ENCODE peak calls at places on chromosomes 6 and 20, in five cellular contexts. B is spleen, L is astrocyte of the spinal cord, A is WERI-Rb-1, G is body of pancreas. J is an unnamed sample.

GRCh38 chr6:130575971-130576370 is 210.2 kb downstream of the TMEM200A start:
- DNase-seq in B (peak; percentile 67), L (no peak), A (no peak), G (no peak), J (no peak)

GRCh38 chr6:156974897-156975296 is 197.7 kb downstream of the ARID1B start:
- DNase-seq in B (no peak), L (no peak), A (no peak), G (no peak), J (no peak)

GRCh38 chr20:973785-974194 is 28.3 kb downstream of the RSPO4 start:
- DNase-seq in B (no peak), L (peak; percentile 1), A (peak; percentile 37), G (peak; percentile 20), J (no peak)

GRCh38 chr6:36793296-36793912 is 45.8 kb downstream of the CPNE5 start:
- DNase-seq in B (no peak), L (no peak), A (peak; percentile 51), G (no peak), J (no peak)

GRCh38 chr6:20173833-20174796 is 38.2 kb downstream of the MBOAT1 start:
- DNase-seq in B (no peak), L (no peak), A (no peak), G (no peak), J (no peak)

GRCh38 chr20:38372830-38373229 is 26.5 kb downstream of the LBP start:
- DNase-seq in B (no peak), L (no peak), A (no peak), G (no peak), J (no peak)

GRCh38 chr6:137699036-137699683 is 167.9 kb upstream of the TNFAIP3 start:
- DNase-seq in B (no peak), L (no peak), A (no peak), G (peak; percentile 28), J (no peak)

GRCh38 chr6:89702349-89702748 is 63.8 kb upstream of the LYRM2 start:
- DNase-seq in B (no peak), L (no peak), A (no peak), G (no peak), J (no peak)

GRCh38 chr6:106377061-106377540 is 16.6 kb downstream of the CRYBG1 start:
- DNase-seq in B (no peak), L (peak; percentile 53), A (no peak), G (no peak), J (no peak)

GRCh38 chr6:33343953-33344611 is 26.5 kb upstream of the ZBTB22 start:
- DNase-seq in B (no peak), L (no peak), A (no peak), G (no peak), J (no peak)

GRCh38 chr20:1930165-1930564 is 35.0 kb downstream of the SIRPA start:
- DNase-seq in B (no peak), L (no peak), A (no peak), G (no peak), J (no peak)

GRCh38 chr6:167031082-167031709 is 32.0 kb downstream of the CEP43 start:
- DNase-seq in B (no peak), L (no peak), A (no peak), G (no peak), J (no peak)

GRCh38 chr20:4383966-4384365 is 337.7 kb upstream of the PRND start:
- DNase-seq in B (no peak), L (peak; percentile 53), A (no peak), G (no peak), J (no peak)

GRCh38 chr20:4713401-4713800 is 8.3 kb upstream of the PRND start:
- DNase-seq in B (no peak), L (no peak), A (no peak), G (no peak), J (no peak)

GRCh38 chr6:127119361-127120108 is 1.1 kb downstream of the RSPO3 start:
- DNase-seq in B (peak; percentile 74), L (no peak), A (peak; percentile 18), G (no peak), J (peak; percentile 89)

GRCh38 chr6:117483004-117483644 is 650 bp downstream of the DCBLD1 start:
- DNase-seq in B (peak; percentile 89), L (peak; percentile 50), A (peak; percentile 65), G (peak; percentile 75), J (no peak)

GRCh38 chr6:130796313-130796905 is 30.8 kb upstream of the SMLR1 start:
- DNase-seq in B (no peak), L (peak; percentile 80), A (no peak), G (no peak), J (no peak)

GRCh38 chr6:102387351-102388033 is 994.0 kb downstream of the GRIK2 start:
- DNase-seq in B (no peak), L (no peak), A (no peak), G (no peak), J (no peak)

GRCh38 chr6:134352786-134353480 is 35.0 kb upstream of the SGK1 start:
- DNase-seq in B (no peak), L (peak; percentile 88), A (no peak), G (no peak), J (no peak)

GRCh38 chr6:166174031-166174430 is 6.4 kb upstream of the TBXT start:
- DNase-seq in B (no peak), L (no peak), A (no peak), G (no peak), J (no peak)

GRCh38 chr6:21402368-21402767 is 191.2 kb upstream of the SOX4 start:
- DNase-seq in B (no peak), L (peak; percentile 15), A (no peak), G (peak; percentile 28), J (no peak)

GRCh38 chr6:55632953-55633352 is 54.0 kb upstream of the HMGCLL1 start:
- DNase-seq in B (no peak), L (peak; percentile 32), A (no peak), G (no peak), J (no peak)

GRCh38 chr6:80541186-80541585 is 434.7 kb downstream of the BCKDHB start:
- DNase-seq in B (no peak), L (peak; percentile 83), A (no peak), G (no peak), J (no peak)

GRCh38 chr6:2920671-2921112 is 17.6 kb upstream of the SERPINB9 start:
- DNase-seq in B (no peak), L (no peak), A (peak; percentile 15), G (no peak), J (no peak)

GRCh38 chr6:12034831-12035230 is 22.7 kb downstream of the HIVEP1 start:
- DNase-seq in B (no peak), L (no peak), A (no peak), G (no peak), J (no peak)

GRCh38 chr20:33539129-33539528 is 49.2 kb downstream of the CBFA2T2 start:
- DNase-seq in B (no peak), L (no peak), A (no peak), G (no peak), J (no peak)

GRCh38 chr6:57106990-57107389 is 17.0 kb downstream of the ZNF451 start:
- DNase-seq in B (no peak), L (no peak), A (no peak), G (no peak), J (no peak)

GRCh38 chr6:15512126-15512525 is 150.7 kb downstream of the DTNBP1 start:
- DNase-seq in B (peak; percentile 58), L (no peak), A (peak; percentile 84), G (no peak), J (peak; percentile 70)
- TF ChIP-seq CTCF in B (no peak), L (peak; percentile 7), A (peak; percentile 78), G (no peak), J (peak; percentile 59)

GRCh38 chr6:135675862-135676261 is 175.6 kb upstream of the PDE7B start:
- DNase-seq in B (no peak), L (peak; percentile 53), A (peak; percentile 60), G (peak; percentile 7), J (no peak)
- TF ChIP-seq CTCF in B (no peak), L (no peak), A (peak; percentile 50), G (no peak), J (peak; percentile 69)

GRCh38 chr6:1904494-1904854 is 294.8 kb downstream of the FOXC1 start:
- DNase-seq in B (no peak), L (no peak), A (no peak), G (peak; percentile 34), J (peak; percentile 73)
- TF ChIP-seq CTCF in B (no peak), L (no peak), A (no peak), G (no peak), J (no peak)

GRCh38 chr20:16367948-16368560 is 205.2 kb downstream of the KIF16B start:
- DNase-seq in B (no peak), L (no peak), A (no peak), G (no peak), J (no peak)
- TF ChIP-seq CTCF in B (no peak), L (no peak), A (no peak), G (no peak), J (no peak)

GRCh38 chr6:168713839-168714238 is 272.9 kb downstream of the SMOC2 start:
- DNase-seq in B (no peak), L (no peak), A (peak; percentile 63), G (peak; percentile 49), J (no peak)
- TF ChIP-seq CTCF in B (no peak), L (no peak), A (peak; percentile 73), G (peak; percentile 47), J (peak; percentile 73)

DNA sequence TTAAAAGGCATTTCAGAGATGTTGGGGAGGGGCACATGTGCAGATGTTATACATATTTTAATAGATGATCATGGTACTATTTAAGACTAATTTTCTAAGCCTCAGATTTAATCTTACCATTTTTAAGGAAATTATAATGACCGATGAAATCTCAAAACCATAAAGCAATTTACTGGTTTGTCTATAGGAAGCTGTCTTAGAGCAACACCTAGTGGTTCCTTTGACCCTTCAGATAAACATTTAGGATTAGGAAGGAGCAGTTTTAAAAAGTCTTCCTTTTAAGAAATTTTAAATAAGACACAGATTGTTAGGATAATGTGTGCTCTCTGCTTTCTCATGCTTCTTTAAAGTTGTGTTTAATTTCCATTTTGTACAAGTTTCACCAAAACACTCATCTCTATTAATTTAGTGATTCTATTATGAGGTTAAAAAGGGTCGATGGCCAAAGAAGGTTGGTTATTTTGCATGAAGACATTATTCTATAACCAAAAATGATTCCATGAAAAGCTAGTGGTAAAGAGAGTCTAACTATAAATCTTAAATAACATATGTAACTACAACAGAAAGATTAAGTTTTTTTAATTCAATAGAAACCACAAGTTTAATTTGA is 376.4 kb downstream of the HACE1 start:
- DNase-seq in B (no peak), L (peak; percentile 0), A (no peak), G (no peak), J (no peak)
- TF ChIP-seq CTCF in B (no peak), L (peak; percentile 25), A (peak; percentile 29), G (peak; percentile 11), J (peak; percentile 83)